ENCODE peak calls at places on chromosomes 5 and 9, in nine cellular contexts. One of them, this sample, is unnamed.

GRCh38 chr9:69089491-69089890 is 53.9 kb downstream of the FXN start:
- DNase-seq in GM23248: no peak
- DNase-seq in endothelial cell: peak
- DNase-seq in sciatic nerve: no peak
- DNase-seq in dorsolateral prefrontal cortex: no peak
- DNase-seq in SJSA1: no peak
- DNase-seq in heart right ventricle: no peak
- DNase-seq in activated T-cell treated with anti-CD3 and anti-CD28 coated beads for 1 hour: no peak
- DNase-seq in T follicular helper cell: no peak
- DNase-seq in this sample: no peak

GRCh38 chr5:57653636-57654290 is 171.2 kb upstream of the ACTBL2 start:
- DNase-seq in GM23248: peak
- DNase-seq in endothelial cell: no peak
- DNase-seq in sciatic nerve: no peak
- DNase-seq in dorsolateral prefrontal cortex: peak
- DNase-seq in SJSA1: no peak
- DNase-seq in heart right ventricle: peak
- DNase-seq in activated T-cell treated with anti-CD3 and anti-CD28 coated beads for 1 hour: no peak
- DNase-seq in T follicular helper cell: no peak
- DNase-seq in this sample: no peak

GRCh38 chr5:127975961-127976360 is 107.6 kb upstream of the SLC12A2 start:
- DNase-seq in GM23248: no peak
- DNase-seq in endothelial cell: no peak
- DNase-seq in sciatic nerve: no peak
- DNase-seq in dorsolateral prefrontal cortex: no peak
- DNase-seq in SJSA1: no peak
- DNase-seq in heart right ventricle: no peak
- DNase-seq in activated T-cell treated with anti-CD3 and anti-CD28 coated beads for 1 hour: no peak
- DNase-seq in T follicular helper cell: no peak
- DNase-seq in this sample: no peak

GRCh38 chr5:145834917-145835838 is at the start of gene PRELID2:
- DNase-seq in GM23248: peak
- DNase-seq in endothelial cell: peak
- DNase-seq in sciatic nerve: peak
- DNase-seq in dorsolateral prefrontal cortex: peak
- DNase-seq in SJSA1: peak
- DNase-seq in heart right ventricle: peak
- DNase-seq in activated T-cell treated with anti-CD3 and anti-CD28 coated beads for 1 hour: peak
- DNase-seq in T follicular helper cell: peak
- DNase-seq in this sample: peak

GRCh38 chr9:94568972-94569712 is 14.3 kb downstream of the PCAT7 start:
- DNase-seq in GM23248: no peak
- DNase-seq in endothelial cell: no peak
- DNase-seq in sciatic nerve: no peak
- DNase-seq in dorsolateral prefrontal cortex: no peak
- DNase-seq in SJSA1: no peak
- DNase-seq in heart right ventricle: no peak
- DNase-seq in activated T-cell treated with anti-CD3 and anti-CD28 coated beads for 1 hour: no peak
- DNase-seq in T follicular helper cell: no peak
- DNase-seq in this sample: no peak

GRCh38 chr9:90783552-90783951 is 18.1 kb upstream of the SYK start:
- DNase-seq in GM23248: no peak
- DNase-seq in endothelial cell: no peak
- DNase-seq in sciatic nerve: no peak
- DNase-seq in dorsolateral prefrontal cortex: no peak
- DNase-seq in SJSA1: no peak
- DNase-seq in heart right ventricle: no peak
- DNase-seq in activated T-cell treated with anti-CD3 and anti-CD28 coated beads for 1 hour: no peak
- DNase-seq in T follicular helper cell: no peak
- DNase-seq in this sample: no peak

GRCh38 chr9:85430659-85431370 is 310.9 kb downstream of the AGTPBP1 start:
- DNase-seq in GM23248: no peak
- DNase-seq in endothelial cell: no peak
- DNase-seq in sciatic nerve: no peak
- DNase-seq in dorsolateral prefrontal cortex: peak
- DNase-seq in SJSA1: no peak
- DNase-seq in heart right ventricle: peak
- DNase-seq in activated T-cell treated with anti-CD3 and anti-CD28 coated beads for 1 hour: no peak
- DNase-seq in T follicular helper cell: no peak
- DNase-seq in this sample: no peak

GRCh38 chr9:22683393-22684075 is 236.9 kb downstream of the DMRTA1 start:
- DNase-seq in GM23248: peak
- DNase-seq in endothelial cell: no peak
- DNase-seq in sciatic nerve: no peak
- DNase-seq in dorsolateral prefrontal cortex: no peak
- DNase-seq in SJSA1: peak
- DNase-seq in heart right ventricle: no peak
- DNase-seq in activated T-cell treated with anti-CD3 and anti-CD28 coated beads for 1 hour: no peak
- DNase-seq in T follicular helper cell: no peak
- DNase-seq in this sample: no peak

GRCh38 chr5:150647275-150648251 is 7.1 kb downstream of the SYNPO start:
- DNase-seq in GM23248: no peak
- DNase-seq in endothelial cell: no peak
- DNase-seq in sciatic nerve: peak
- DNase-seq in dorsolateral prefrontal cortex: no peak
- DNase-seq in SJSA1: no peak
- DNase-seq in heart right ventricle: peak
- DNase-seq in activated T-cell treated with anti-CD3 and anti-CD28 coated beads for 1 hour: no peak
- DNase-seq in T follicular helper cell: no peak
- DNase-seq in this sample: no peak

GRCh38 chr5:178525906-178526732 is 64.1 kb downstream of the COL23A1 start:
- DNase-seq in GM23248: no peak
- DNase-seq in endothelial cell: no peak
- DNase-seq in sciatic nerve: peak
- DNase-seq in dorsolateral prefrontal cortex: no peak
- DNase-seq in SJSA1: no peak
- DNase-seq in heart right ventricle: no peak
- DNase-seq in activated T-cell treated with anti-CD3 and anti-CD28 coated beads for 1 hour: no peak
- DNase-seq in T follicular helper cell: no peak
- DNase-seq in this sample: no peak

GRCh38 chr9:115649991-115650472 is 503.6 kb upstream of the PAPPA start:
- DNase-seq in GM23248: peak
- DNase-seq in endothelial cell: no peak
- DNase-seq in sciatic nerve: peak
- DNase-seq in dorsolateral prefrontal cortex: peak
- DNase-seq in SJSA1: peak
- DNase-seq in heart right ventricle: peak
- DNase-seq in activated T-cell treated with anti-CD3 and anti-CD28 coated beads for 1 hour: no peak
- DNase-seq in T follicular helper cell: no peak
- DNase-seq in this sample: no peak

GRCh38 chr5:159047081-159047480 is 52.6 kb downstream of the EBF1 start:
- DNase-seq in GM23248: peak
- DNase-seq in endothelial cell: no peak
- DNase-seq in sciatic nerve: no peak
- DNase-seq in dorsolateral prefrontal cortex: no peak
- DNase-seq in SJSA1: no peak
- DNase-seq in heart right ventricle: no peak
- DNase-seq in activated T-cell treated with anti-CD3 and anti-CD28 coated beads for 1 hour: no peak
- DNase-seq in T follicular helper cell: no peak
- DNase-seq in this sample: no peak

GRCh38 chr5:149273237-149273636 is 1.6 kb downstream of the AFAP1L1 start:
- DNase-seq in GM23248: no peak
- DNase-seq in endothelial cell: no peak
- DNase-seq in sciatic nerve: no peak
- DNase-seq in dorsolateral prefrontal cortex: no peak
- DNase-seq in SJSA1: no peak
- DNase-seq in heart right ventricle: no peak
- DNase-seq in activated T-cell treated with anti-CD3 and anti-CD28 coated beads for 1 hour: no peak
- DNase-seq in T follicular helper cell: no peak
- DNase-seq in this sample: no peak

GRCh38 chr9:24416136-24416535 is 129.6 kb downstream of the IZUMO3 start:
- DNase-seq in GM23248: no peak
- DNase-seq in endothelial cell: no peak
- DNase-seq in sciatic nerve: no peak
- DNase-seq in dorsolateral prefrontal cortex: no peak
- DNase-seq in SJSA1: no peak
- DNase-seq in heart right ventricle: no peak
- DNase-seq in activated T-cell treated with anti-CD3 and anti-CD28 coated beads for 1 hour: no peak
- DNase-seq in T follicular helper cell: no peak
- DNase-seq in this sample: no peak

GRCh38 chr5:154112255-154112654 is 73.5 kb downstream of the MFAP3 start:
- DNase-seq in GM23248: no peak
- DNase-seq in endothelial cell: no peak
- DNase-seq in sciatic nerve: no peak
- DNase-seq in dorsolateral prefrontal cortex: no peak
- DNase-seq in SJSA1: no peak
- DNase-seq in heart right ventricle: no peak
- DNase-seq in activated T-cell treated with anti-CD3 and anti-CD28 coated beads for 1 hour: no peak
- DNase-seq in T follicular helper cell: no peak
- DNase-seq in this sample: no peak

GRCh38 chr5:34756781-34757624 is 82.0 kb upstream of the TTC23L start:
- DNase-seq in GM23248: no peak
- DNase-seq in endothelial cell: no peak
- DNase-seq in sciatic nerve: no peak
- DNase-seq in dorsolateral prefrontal cortex: no peak
- DNase-seq in SJSA1: no peak
- DNase-seq in heart right ventricle: no peak
- DNase-seq in activated T-cell treated with anti-CD3 and anti-CD28 coated beads for 1 hour: no peak
- DNase-seq in T follicular helper cell: no peak
- DNase-seq in this sample: no peak

GRCh38 chr5:95280692-95281091 is 4.2 kb downstream of the MCTP1 start:
- DNase-seq in GM23248: no peak
- DNase-seq in endothelial cell: no peak
- DNase-seq in sciatic nerve: no peak
- DNase-seq in dorsolateral prefrontal cortex: peak
- DNase-seq in SJSA1: no peak
- DNase-seq in heart right ventricle: no peak
- DNase-seq in activated T-cell treated with anti-CD3 and anti-CD28 coated beads for 1 hour: no peak
- DNase-seq in T follicular helper cell: no peak
- DNase-seq in this sample: no peak

GRCh38 chr9:125484632-125485282 is 222.3 kb downstream of the MAPKAP1 start:
- DNase-seq in GM23248: peak
- DNase-seq in endothelial cell: no peak
- DNase-seq in sciatic nerve: no peak
- DNase-seq in dorsolateral prefrontal cortex: no peak
- DNase-seq in SJSA1: no peak
- DNase-seq in heart right ventricle: no peak
- DNase-seq in activated T-cell treated with anti-CD3 and anti-CD28 coated beads for 1 hour: no peak
- DNase-seq in T follicular helper cell: no peak
- DNase-seq in this sample: no peak

GRCh38 chr5:12022444-12022843 is 118.2 kb upstream of the CTNND2 start:
- DNase-seq in GM23248: no peak
- DNase-seq in endothelial cell: no peak
- DNase-seq in sciatic nerve: no peak
- DNase-seq in dorsolateral prefrontal cortex: no peak
- DNase-seq in SJSA1: no peak
- DNase-seq in heart right ventricle: no peak
- DNase-seq in activated T-cell treated with anti-CD3 and anti-CD28 coated beads for 1 hour: no peak
- DNase-seq in T follicular helper cell: no peak
- DNase-seq in this sample: no peak

GRCh38 chr9:70030156-70030555 is 13.5 kb upstream of the MAMDC2 start:
- DNase-seq in GM23248: peak
- DNase-seq in endothelial cell: no peak
- DNase-seq in sciatic nerve: no peak
- DNase-seq in dorsolateral prefrontal cortex: no peak
- DNase-seq in SJSA1: no peak
- DNase-seq in heart right ventricle: no peak
- DNase-seq in activated T-cell treated with anti-CD3 and anti-CD28 coated beads for 1 hour: no peak
- DNase-seq in T follicular helper cell: no peak
- DNase-seq in this sample: no peak